ENCODE peak calls at places on chromosomes 1 and 21, in four cellular contexts. E, K, R and N are unnamed samples. For H3K4me1, the result is how much of the 10 kb centered on the place peaks cover.

GRCh38 chr1:66445492-66446181 is 88.3 kb upstream of the SGIP1 start:
- DNase-seq in E (peak), K (no peak), R (peak), N (peak)

GRCh38 chr1:32939655-32940371 is 24.8 kb downstream of the RNF19B start:
- DNase-seq in E (peak), K (peak), R (peak), N (no peak)

GRCh38 chr1:208437416-208437815 is 193.2 kb upstream of the PLXNA2 start:
- DNase-seq in E (no peak), K (no peak), R (no peak), N (no peak)

GRCh38 chr1:111656093-111657017 is 36.8 kb downstream of the RAP1A start:
- DNase-seq in E (peak), K (no peak), R (peak), N (no peak)

GRCh38 chr1:117142200-117142599 is 20.7 kb upstream of the TRIM45 start:
- DNase-seq in E (no peak), K (no peak), R (no peak), N (no peak)

GRCh38 chr1:6108937-6109636 is 63.4 kb downstream of the KCNAB2 start:
- DNase-seq in E (no peak), K (no peak), R (peak), N (peak)

GRCh38 chr1:202088216-202088615 is 34.5 kb upstream of the GPR37L1 start:
- DNase-seq in E (no peak), K (no peak), R (peak), N (no peak)

GRCh38 chr1:155218854-155219591 is 10.5 kb downstream of the MTX1 start:
- DNase-seq in E (peak), K (no peak), R (peak), N (no peak)

GRCh38 chr1:61287014-61287413 is 204.7 kb downstream of the NFIA start:
- DNase-seq in E (no peak), K (no peak), R (no peak), N (no peak)

GRCh38 chr21:41598561-41599511 is 90.9 kb upstream of the TMPRSS2 start:
- DNase-seq in E (no peak), K (no peak), R (no peak), N (no peak)

GRCh38 chr1:26530898-26531598 is 1.5 kb downstream of the RPS6KA1 start:
- DNase-seq in E (no peak), K (no peak), R (peak), N (no peak)

GRCh38 chr1:234288946-234289345 is 84.3 kb upstream of the COA6 start:
- DNase-seq in E (no peak), K (no peak), R (no peak), N (no peak)

GRCh38 chr1:30682396-30683275 is 40.7 kb downstream of the MATN1 start:
- DNase-seq in E (no peak), K (no peak), R (no peak), N (peak)

GRCh38 chr1:93350875-93351274 is 5.2 kb downstream of the DR1 start:
- DNase-seq in E (no peak), K (no peak), R (no peak), N (no peak)
- H3K4me1 ChIP-seq in E (half or more), K (half or more), R (under half), N (half or more)

GRCh38 chr21:45875416-45875760 is 106.2 kb upstream of the COL6A1 start:
- DNase-seq in E (no peak), K (no peak), R (no peak), N (no peak)

GRCh38 chr21:45875881-45876280 is 105.7 kb upstream of the COL6A1 start:
- DNase-seq in E (no peak), K (no peak), R (no peak), N (no peak)

GRCh38 chr21:45873418-45873817 is 108.2 kb upstream of the COL6A1 start:
- DNase-seq in E (no peak), K (no peak), R (no peak), N (no peak)

GRCh38 chr21:45873866-45874265 is 107.7 kb upstream of the COL6A1 start:
- DNase-seq in E (no peak), K (no peak), R (no peak), N (no peak)

DNA sequence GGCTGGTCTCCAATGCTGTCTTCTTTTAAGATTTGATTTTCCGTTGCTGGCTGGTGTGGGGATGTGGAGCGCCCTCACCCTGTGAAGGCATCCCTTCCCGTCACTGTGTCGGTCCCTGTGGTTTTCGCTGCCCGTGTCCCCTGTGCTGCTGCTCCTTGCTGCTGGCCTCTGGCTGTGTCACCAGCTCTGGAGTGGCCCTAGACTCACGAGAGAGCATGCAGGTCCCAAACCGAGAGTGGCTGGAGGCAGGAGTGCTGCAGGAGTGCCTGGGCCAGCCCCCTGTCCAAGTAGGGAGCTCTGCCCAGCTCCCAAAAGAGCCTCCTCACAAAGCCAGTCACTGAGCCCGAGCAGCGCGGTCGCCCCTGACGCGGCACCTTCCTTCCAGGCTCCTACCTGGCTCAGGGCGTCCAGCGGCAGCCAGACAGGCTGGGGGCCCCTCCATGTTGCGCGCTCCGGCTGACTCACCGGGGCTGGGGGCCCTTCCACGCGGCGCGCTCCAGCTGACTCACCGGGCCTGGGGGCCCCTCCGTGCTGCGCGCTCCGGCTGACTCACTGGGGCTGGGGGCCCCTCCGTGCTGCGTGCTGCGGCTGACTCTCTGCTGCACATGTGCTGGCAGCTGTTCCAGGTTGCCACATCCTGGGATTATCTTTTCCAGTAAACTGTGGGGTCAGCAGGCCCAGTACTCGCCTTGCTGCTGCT is 106.7 kb upstream of the COL6A1 start:
- DNase-seq in E (no peak), K (no peak), R (peak), N (peak)
- H3K27ac ChIP-seq in E (no peak), K (no peak), R (peak), N (no peak)

DNA sequence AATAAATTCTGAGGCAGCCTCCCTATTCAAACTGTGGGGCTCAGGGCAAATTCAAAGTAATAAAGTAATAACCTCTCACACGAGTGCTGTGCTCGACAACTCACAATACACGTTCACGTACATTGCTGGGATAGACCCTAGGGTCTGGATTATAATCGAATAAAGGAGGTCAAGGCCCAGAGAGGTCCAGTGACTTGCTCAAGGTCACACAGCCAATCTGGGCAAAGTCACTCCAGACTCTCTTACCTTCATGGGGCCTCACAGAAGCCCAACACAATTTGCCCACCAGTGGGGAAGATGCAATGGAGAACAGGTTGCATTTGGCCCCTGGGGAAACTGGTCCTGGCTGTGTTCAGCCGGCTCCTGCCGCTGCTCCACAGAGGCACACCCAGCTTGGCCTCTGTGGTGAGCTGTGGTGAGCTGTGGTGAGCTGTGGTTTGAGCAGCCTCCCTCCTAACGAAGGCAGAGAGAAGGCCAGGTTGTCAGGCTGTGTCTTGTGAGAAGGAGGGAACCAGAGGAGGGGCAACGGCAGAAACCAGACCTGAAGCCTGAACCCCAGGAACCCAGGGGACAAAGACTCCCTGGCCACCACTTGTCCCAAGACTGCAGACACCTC is 35.1 kb downstream of the NUAK2 start:
- DNase-seq in E (no peak), K (no peak), R (peak), N (no peak)
- H3K4me1 ChIP-seq in E (under half), K (under half), R (under half), N (under half)

GRCh38 chr1:71625004-71625403 is 544.2 kb upstream of the ZRANB2 start:
- DNase-seq in E (no peak), K (no peak), R (no peak), N (no peak)

GRCh38 chr1:71623888-71624287 is 543.1 kb upstream of the ZRANB2 start:
- DNase-seq in E (no peak), K (no peak), R (no peak), N (no peak)

GRCh38 chr1:71621785-71622184 is 541.0 kb upstream of the ZRANB2 start:
- DNase-seq in E (no peak), K (no peak), R (no peak), N (no peak)
- H3K27ac ChIP-seq in E (no peak), K (no peak), R (no peak), N (no peak)

DNA sequence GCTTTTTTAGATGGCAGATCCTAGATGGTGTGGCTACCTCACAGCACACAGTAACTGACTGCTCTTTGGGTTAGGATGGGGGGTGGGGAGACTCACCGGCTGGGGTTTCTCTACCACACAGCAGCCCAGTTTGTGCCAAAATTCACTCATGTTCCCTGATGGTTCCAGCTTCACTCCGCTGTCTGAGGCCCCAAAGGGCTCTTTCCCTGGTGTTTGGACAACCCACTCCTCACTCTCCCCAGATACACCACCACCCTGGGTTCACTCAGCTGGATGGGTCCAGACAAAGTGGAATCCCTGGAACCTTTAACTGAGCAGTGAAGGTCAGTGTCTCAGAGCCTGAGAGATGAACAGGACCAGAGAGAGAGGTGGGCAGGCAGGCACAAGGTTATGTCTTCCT is 3.8 kb downstream of the CDC42SE1 start:
- DNase-seq in E (no peak), K (no peak), R (no peak), N (no peak)
- H3K4me1 ChIP-seq in E (under half), K (half or more), R (under half), N (under half)

GRCh38 chr1:54324031-54324654 is 82.1 kb downstream of the SSBP3 start:
- DNase-seq in E (peak), K (peak), R (no peak), N (no peak)
- H3K27ac ChIP-seq in E (peak), K (peak), R (peak), N (peak)

DNA sequence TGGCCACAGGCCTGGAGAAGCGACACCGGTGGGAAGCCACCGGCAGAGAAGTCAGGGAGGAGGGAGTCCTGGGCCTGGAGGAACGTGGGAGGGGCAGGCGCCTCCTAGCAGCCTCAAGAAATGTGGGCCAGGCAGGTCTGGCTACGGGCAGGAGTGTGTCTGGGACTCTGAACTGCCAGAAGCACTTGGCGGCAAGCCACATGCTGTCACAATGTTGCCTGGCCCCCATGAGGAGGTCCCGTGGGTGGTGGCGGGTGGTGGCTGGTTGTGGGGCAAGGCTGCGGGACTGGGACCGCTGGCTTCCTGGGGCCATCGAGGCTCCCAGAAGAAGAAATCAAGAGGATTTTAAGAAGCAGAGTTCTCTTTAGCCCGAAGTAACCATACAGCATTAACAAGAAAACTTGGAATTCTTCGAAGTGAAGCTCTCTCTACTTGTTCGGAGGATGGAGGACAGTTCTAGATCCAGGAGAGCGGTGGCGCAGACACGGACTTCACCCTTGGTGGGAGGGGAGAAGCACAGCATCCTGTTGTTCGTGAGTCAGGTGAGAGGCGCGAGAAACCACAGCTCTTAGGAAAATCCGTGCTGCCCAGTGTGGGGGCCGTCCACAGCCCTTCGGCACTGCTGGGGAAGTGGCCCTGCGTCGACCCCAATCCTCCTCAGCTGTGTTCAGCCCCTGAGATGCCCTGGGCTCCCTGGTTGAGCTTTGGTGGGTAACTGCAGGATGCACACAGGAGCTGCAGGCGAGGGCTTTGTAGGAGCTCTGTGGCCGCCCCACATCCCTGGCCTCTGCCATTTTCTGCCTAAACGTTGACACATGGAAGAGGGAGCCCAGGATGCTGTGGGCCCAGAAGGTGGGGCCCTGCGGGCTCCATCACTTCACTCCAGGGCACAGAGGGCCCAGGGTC is 12.4 kb downstream of the SKI start:
- DNase-seq in E (peak), K (peak), R (peak), N (peak)
- H3K4me1 ChIP-seq in E (half or more), K (half or more), R (under half), N (half or more)

GRCh38 chr1:145906954-145907755 is 2.7 kb downstream of the ITGA10 start:
- DNase-seq in E (no peak), K (no peak), R (no peak), N (no peak)
- H3K27ac ChIP-seq in E (peak), K (peak), R (no peak), N (peak)